ENCODE peak calls at places on chromosome 14, in four cellular contexts. L, P, F and O are unnamed samples.

GRCh38 chr14:83779266-83779665 is 1750.7 kb upstream of the FLRT2 start:
- DNase-seq in L (no peak), P (peak; percentile 86), F (no peak), O (no peak)

GRCh38 chr14:75927564-75928087 is 54.2 kb downstream of the TGFB3 start:
- DNase-seq in L (no peak), P (no peak), F (no peak), O (no peak)

GRCh38 chr14:75254381-75254821 is 24.2 kb upstream of the FOS start:
- DNase-seq in L (no peak), P (no peak), F (no peak), O (no peak)

GRCh38 chr14:70871863-70872677 is 35.2 kb upstream of the PCNX1 start:
- DNase-seq in L (no peak), P (no peak), F (no peak), O (no peak)

GRCh38 chr14:31950760-31951637 is 126.1 kb upstream of the ARHGAP5 start:
- DNase-seq in L (peak; percentile 53), P (no peak), F (no peak), O (peak; percentile 35)

GRCh38 chr14:50225974-50226297 is 5.4 kb downstream of the SOS2 start:
- DNase-seq in L (no peak), P (no peak), F (no peak), O (no peak)

GRCh38 chr14:20624495-20625070 is 16.9 kb downstream of the OR6S1 start:
- DNase-seq in L (no peak), P (no peak), F (peak; percentile 87), O (no peak)

GRCh38 chr14:58133739-58134138 is 18.3 kb downstream of the ARMH4 start:
- DNase-seq in L (no peak), P (no peak), F (no peak), O (no peak)

GRCh38 chr14:56211844-56212243 is 93.6 kb downstream of the PELI2 start:
- DNase-seq in L (no peak), P (no peak), F (no peak), O (no peak)

GRCh38 chr14:56156096-56156495 is 37.9 kb downstream of the PELI2 start:
- DNase-seq in L (no peak), P (no peak), F (no peak), O (no peak)

GRCh38 chr14:44162197-44162596 is 344.9 kb downstream of the FSCB start:
- DNase-seq in L (no peak), P (no peak), F (no peak), O (no peak)

GRCh38 chr14:100715803-100716202 is 10.9 kb upstream of the DLK1 start:
- DNase-seq in L (no peak), P (no peak), F (no peak), O (no peak)

GRCh38 chr14:73888460-73888725 is 1.7 kb downstream of the ZNF410 start:
- DNase-seq in L (no peak), P (no peak), F (no peak), O (no peak)

GRCh38 chr14:100070310-100070709 is 5.1 kb downstream of the EVL start:
- DNase-seq in L (no peak), P (no peak), F (no peak), O (no peak)

GRCh38 chr14:76408877-76409276 is 32.9 kb downstream of the ESRRB start:
- DNase-seq in L (no peak), P (no peak), F (no peak), O (no peak)

GRCh38 chr14:96091149-96091693 is 52.1 kb downstream of the C14orf132 start:
- DNase-seq in L (no peak), P (no peak), F (peak; percentile 73), O (no peak)

GRCh38 chr14:98226411-98226810 is 1045.6 kb downstream of the BCL11B start:
- DNase-seq in L (no peak), P (no peak), F (no peak), O (no peak)
- TF ChIP-seq CTCF in L (no peak), P (no peak), F (no peak), O (no peak)

GRCh38 chr14:103613517-103613916 is 15.5 kb upstream of the KLC1 start:
- DNase-seq in L (no peak), P (no peak), F (no peak), O (no peak)
- TF ChIP-seq CTCF in L (no peak), P (peak; percentile 34), F (no peak), O (no peak)

GRCh38 chr14:33435911-33436310 is 497.2 kb downstream of the NPAS3 start:
- DNase-seq in L (no peak), P (peak; percentile 10), F (no peak), O (no peak)

GRCh38 chr14:33430414-33430813 is 491.7 kb downstream of the NPAS3 start:
- DNase-seq in L (no peak), P (no peak), F (no peak), O (no peak)

GRCh38 chr14:33432407-33433023 is 493.8 kb downstream of the NPAS3 start:
- DNase-seq in L (no peak), P (peak; percentile 21), F (no peak), O (no peak)
- TF ChIP-seq CTCF in L (peak; percentile 48), P (peak; percentile 66), F (peak; percentile 19), O (no peak)

GRCh38 chr14:23362200-23362599 is 2.8 kb downstream of the EFS start:
- DNase-seq in L (no peak), P (no peak), F (peak; percentile 23), O (no peak)
- TF ChIP-seq CTCF in L (no peak), P (peak; percentile 52), F (no peak), O (no peak)

DNA sequence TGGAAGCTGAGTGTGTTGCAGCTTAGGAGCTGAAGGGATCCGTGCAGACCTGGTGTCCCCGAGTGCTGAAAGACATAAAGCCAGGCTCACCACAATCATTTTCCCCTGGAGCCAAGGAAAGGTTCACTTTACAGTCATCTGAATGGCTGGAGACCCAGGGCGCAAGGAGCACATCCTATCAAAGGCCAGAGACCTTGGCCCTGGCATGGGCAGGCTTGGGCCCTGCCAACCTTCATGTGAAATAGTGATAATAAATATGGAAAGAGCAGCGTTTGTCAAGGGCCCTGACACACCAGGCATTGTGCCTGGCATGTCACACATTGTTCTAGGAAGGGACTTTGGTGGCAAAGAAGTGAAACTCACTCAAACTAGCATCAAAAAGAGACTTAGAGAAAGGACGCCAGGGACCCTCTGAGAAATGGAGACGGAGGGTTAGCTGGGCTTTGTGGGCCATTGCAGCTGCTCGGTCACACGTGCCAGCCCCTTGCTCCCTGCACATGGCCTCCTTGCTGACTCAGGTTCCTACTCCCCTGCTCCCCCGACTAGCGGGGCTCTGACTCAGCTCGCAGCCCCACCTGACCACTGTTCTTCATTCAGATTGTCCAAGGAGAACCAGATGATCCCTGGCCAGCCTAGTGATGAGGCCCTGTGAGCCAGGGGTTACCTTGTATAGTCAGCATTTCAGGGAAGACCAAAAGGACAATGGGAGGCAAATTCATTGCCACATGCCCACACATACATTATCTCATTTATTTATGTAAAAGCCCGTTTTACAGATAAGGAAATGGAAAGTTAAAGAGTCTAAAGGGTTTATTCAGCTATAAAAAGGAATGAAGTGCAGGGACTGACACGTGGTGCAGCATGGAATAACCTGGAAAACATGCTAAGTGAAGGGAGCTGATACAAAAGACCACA is 103.6 kb downstream of the LGMN start:
- DNase-seq in L (no peak), P (no peak), F (no peak), O (no peak)
- TF ChIP-seq CTCF in L (no peak), P (no peak), F (no peak), O (no peak)

DNA sequence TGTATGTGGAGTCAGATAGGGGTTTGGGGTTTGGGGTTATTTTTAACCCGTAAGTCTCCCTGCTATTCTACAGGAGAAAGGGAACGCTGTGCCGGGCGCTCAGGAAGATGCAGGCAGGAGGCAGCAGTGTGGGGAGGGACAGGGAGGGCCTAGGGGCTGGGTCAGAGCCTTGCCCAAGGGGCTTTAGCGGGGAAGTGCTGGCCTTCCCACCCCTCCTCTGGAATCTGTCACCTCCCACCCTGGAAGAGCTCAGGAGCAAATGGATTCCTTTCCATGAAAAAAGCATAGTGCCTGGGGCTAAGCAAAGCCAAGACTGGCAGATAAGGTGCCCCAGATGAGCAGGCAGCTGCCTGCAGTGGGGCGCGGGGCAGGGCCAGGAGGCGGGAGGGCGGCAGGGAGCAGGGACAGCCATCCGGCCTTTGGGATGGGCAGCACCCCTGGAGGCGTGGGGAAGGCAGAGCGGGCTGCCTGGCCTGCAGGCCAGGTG is 7.3 kb upstream of the INF2 start:
- DNase-seq in L (no peak), P (no peak), F (no peak), O (no peak)
- TF ChIP-seq CTCF in L (no peak), P (no peak), F (no peak), O (no peak)

DNA sequence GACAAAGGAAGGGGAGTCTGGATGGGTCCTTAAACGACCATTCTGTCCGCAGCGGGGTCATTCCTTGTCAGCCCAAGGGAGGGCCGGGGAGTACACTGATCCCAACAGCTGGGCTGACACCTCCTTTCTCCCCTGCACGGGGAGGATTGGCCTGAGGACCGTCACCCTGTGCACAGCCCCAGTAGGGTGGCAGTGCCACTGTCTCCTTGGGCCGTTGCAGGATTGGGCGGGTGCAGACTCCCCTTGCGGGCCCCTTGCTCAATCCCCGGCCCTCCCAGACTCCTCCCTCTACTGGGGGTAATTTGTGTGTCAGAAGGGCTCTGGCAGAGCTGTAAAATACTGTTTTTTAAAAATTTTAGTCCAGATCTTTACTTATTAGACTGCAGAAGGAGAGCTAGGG is 12.6 kb upstream of the AMN start:
- DNase-seq in L (no peak), P (no peak), F (peak; percentile 60), O (no peak)
- TF ChIP-seq CTCF in L (no peak), P (no peak), F (no peak), O (no peak)